ENCODE peak calls at places on chromosome 7, in six cellular contexts. D is epithelial cell of proximal tubule; S is WERI-Rb-1; I is Caco-2; Q is CD8-positive, alpha-beta T cell; V is testis. J is an unnamed sample.

GRCh38 chr7:26863504-26864308 is 684 bp downstream of the SKAP2 start:
- DNase-seq in Q (no peak), V (no peak), S (no peak), D (no peak), I (no peak), J (peak; percentile 9)

GRCh38 chr7:127485482-127485881 is 93.0 kb upstream of the ZNF800 start:
- DNase-seq in I (no peak), S (peak; percentile 37), V (no peak), Q (no peak), D (no peak), J (no peak)

GRCh38 chr7:74482629-74483401 is 29.1 kb downstream of the GTF2IRD1 start:
- DNase-seq in Q (no peak), D (peak; percentile 98), V (no peak), S (no peak), I (peak; percentile 56), J (no peak)

GRCh38 chr7:36128448-36129047 is 24.5 kb upstream of the EEPD1 start:
- DNase-seq in I (no peak), V (peak; percentile 60), S (no peak), D (peak; percentile 78), Q (no peak), J (peak; percentile 96)

GRCh38 chr7:47191876-47192291 is 390.0 kb downstream of the TNS3 start:
- DNase-seq in S (no peak), I (no peak), D (no peak), V (no peak), Q (no peak), J (no peak)

GRCh38 chr7:26865094-26865388 is 651 bp upstream of the SKAP2 start:
- DNase-seq in S (no peak), V (no peak), D (no peak), I (no peak), Q (no peak), J (no peak)

GRCh38 chr7:116706668-116707126 is 34.7 kb downstream of the MET start:
- DNase-seq in S (no peak), V (no peak), D (peak; percentile 64), I (no peak), Q (no peak), J (no peak)

GRCh38 chr7:17099083-17099973 is 199.1 kb upstream of the AHR start:
- DNase-seq in I (peak; percentile 42), D (peak; percentile 72), V (no peak), S (no peak), Q (no peak), J (peak; percentile 94)

GRCh38 chr7:111561909-111562732 is at the start of gene IMMP2L:
- DNase-seq in V (peak; percentile 91), S (peak; percentile 89), Q (peak; percentile 82), I (peak; percentile 84), D (peak; percentile 26), J (peak; percentile 92)

GRCh38 chr7:120979765-120980499 is 8.6 kb upstream of the CPED1 start:
- DNase-seq in D (no peak), Q (no peak), V (no peak), S (no peak), I (no peak), J (no peak)

GRCh38 chr7:157113607-157114006 is 25.1 kb upstream of the UBE3C start:
- DNase-seq in S (no peak), V (no peak), Q (no peak), I (no peak), D (no peak), J (no peak)

GRCh38 chr7:87564290-87564963 is 36.3 kb downstream of the ABCB1 start:
- DNase-seq in Q (no peak), V (peak; percentile 48), S (peak; percentile 31), D (no peak), I (peak; percentile 84), J (peak; percentile 38)

GRCh38 chr7:130024390-130024789 is 26.8 kb downstream of the ZC3HC1 start:
- DNase-seq in D (no peak), I (no peak), V (no peak), Q (no peak), S (no peak), J (no peak)

GRCh38 chr7:24702674-24703235 is 54.5 kb downstream of the GSDME start:
- DNase-seq in Q (no peak), D (no peak), V (no peak), S (no peak), I (no peak), J (no peak)

GRCh38 chr7:130721486-130722277 is 12.3 kb downstream of the KLF14 start:
- DNase-seq in I (peak; percentile 79), S (peak; percentile 81), Q (no peak), V (peak; percentile 90), D (no peak), J (peak; percentile 79)

GRCh38 chr7:13179775-13180448 is 492.5 kb downstream of the ARL4A start:
- DNase-seq in V (no peak), Q (no peak), I (no peak), S (no peak), D (no peak), J (no peak)

GRCh38 chr7:26440993-26441636 is 149.5 kb downstream of the SNX10 start:
- DNase-seq in V (no peak), Q (no peak), I (no peak), D (no peak), S (no peak), J (no peak)

GRCh38 chr7:122884186-122884585 is 2.1 kb downstream of the CADPS2 start:
- DNase-seq in I (no peak), V (no peak), Q (no peak), D (no peak), S (no peak), J (peak; percentile 10)

GRCh38 chr7:132130497-132130896 is 445.8 kb downstream of the PLXNA4 start:
- DNase-seq in V (no peak), I (no peak), Q (no peak), D (no peak), S (no peak), J (no peak)

GRCh38 chr7:100818825-100819224 is 8.5 kb downstream of the EPHB4 start:
- DNase-seq in D (no peak), Q (no peak), S (no peak), V (no peak), I (no peak), J (no peak)

GRCh38 chr7:100693312-100694195 is 496 bp downstream of the GIGYF1 start:
- DNase-seq in D (no peak), S (no peak), I (no peak), V (no peak), Q (no peak), J (no peak)

GRCh38 chr7:121530251-121531174 is 134.4 kb upstream of the FAM3C start:
- DNase-seq in V (no peak), I (no peak), Q (peak; percentile 53), S (no peak), D (peak; percentile 99), J (no peak)

GRCh38 chr7:49894543-49894942 is 121.1 kb downstream of the VWC2 start:
- DNase-seq in S (no peak), I (no peak), Q (no peak), D (no peak), V (no peak), J (no peak)

GRCh38 chr7:111312966-111313365 is 222.0 kb downstream of the LRRN3 start:
- DNase-seq in Q (no peak), D (no peak), V (no peak), S (no peak), I (peak; percentile 34), J (no peak)

GRCh38 chr7:147607151-147607800 is 983.3 kb upstream of the C7orf33 start:
- DNase-seq in Q (no peak), D (no peak), I (no peak), V (no peak), S (peak; percentile 16), J (no peak)

GRCh38 chr7:47394216-47394615 is 187.7 kb downstream of the TNS3 start:
- DNase-seq in S (no peak), I (peak; percentile 9), D (no peak), V (no peak), Q (no peak), J (no peak)

GRCh38 chr7:36758879-36759278 is 34.6 kb upstream of the AOAH start:
- DNase-seq in Q (no peak), S (no peak), D (no peak), V (no peak), I (no peak), J (no peak)

GRCh38 chr7:42843209-42843800 is 68.6 kb downstream of the C7orf25 start:
- DNase-seq in Q (no peak), I (peak; percentile 41), D (no peak), S (peak; percentile 57), V (peak; percentile 61), J (peak; percentile 51)

GRCh38 chr7:84364708-84365107 is 170.1 kb upstream of the SEMA3A start:
- DNase-seq in Q (no peak), I (no peak), D (peak; percentile 13), S (no peak), V (no peak), J (no peak)

GRCh38 chr7:149620961-149621360 is 123.4 kb upstream of the ZNF746 start:
- DNase-seq in Q (peak; percentile 61), S (no peak), V (no peak), I (no peak), D (no peak), J (no peak)

DNA sequence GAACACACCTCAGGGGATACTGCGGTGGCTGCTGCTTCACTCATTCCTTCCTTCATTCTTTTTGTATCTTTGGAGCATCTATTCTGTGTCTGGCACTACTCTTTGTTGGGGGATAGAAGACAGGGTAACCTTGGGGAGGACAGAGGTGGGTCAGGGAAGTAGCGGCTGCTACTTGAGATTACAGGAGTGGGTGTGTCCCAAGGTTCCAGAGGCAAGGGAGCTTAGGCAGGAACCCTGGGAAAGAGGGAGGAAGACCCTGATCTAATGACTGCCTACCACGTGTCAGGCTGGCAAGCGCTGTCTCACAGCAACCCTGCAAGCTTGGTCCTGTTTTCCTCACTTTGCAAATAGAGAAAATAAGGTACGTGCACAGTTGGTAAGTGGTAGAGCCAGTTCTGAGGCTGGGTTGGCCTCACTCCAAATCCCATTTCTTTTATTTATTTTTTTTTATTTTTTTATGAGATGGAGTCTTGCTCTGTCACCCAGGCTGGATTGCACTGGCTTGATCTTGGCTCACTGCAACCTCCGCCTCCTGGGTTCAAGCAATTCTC is 985.9 kb upstream of the ZNF722 start:
- DNase-seq in V (no peak), D (no peak), I (no peak), Q (no peak), S (no peak), J (no peak)
- TF ChIP-seq CTCF in V (no peak), D (no peak), I (no peak), Q (no peak), S (no peak), J (no peak)

GRCh38 chr7:105654994-105655900 is 74.0 kb upstream of the EFCAB10 start:
- DNase-seq in V (peak; percentile 72), I (peak; percentile 57), S (peak; percentile 81), Q (no peak), D (no peak), J (peak; percentile 76)
- H3K4me3 ChIP-seq in V (no peak overlapping the region), I (no peak overlapping the region), S (no peak overlapping the region), Q (no peak overlapping the region), D (no peak overlapping the region), J (no peak overlapping the region)

GRCh38 chr7:133854739-133855138 is 272.4 kb upstream of the LRGUK start:
- DNase-seq in I (no peak), Q (no peak), S (no peak), V (no peak), D (no peak), J (no peak)
- TF ChIP-seq CTCF in I (peak; percentile 31), Q (no peak), S (peak; percentile 33), V (no peak), D (peak; percentile 54), J (peak; percentile 30)

DNA sequence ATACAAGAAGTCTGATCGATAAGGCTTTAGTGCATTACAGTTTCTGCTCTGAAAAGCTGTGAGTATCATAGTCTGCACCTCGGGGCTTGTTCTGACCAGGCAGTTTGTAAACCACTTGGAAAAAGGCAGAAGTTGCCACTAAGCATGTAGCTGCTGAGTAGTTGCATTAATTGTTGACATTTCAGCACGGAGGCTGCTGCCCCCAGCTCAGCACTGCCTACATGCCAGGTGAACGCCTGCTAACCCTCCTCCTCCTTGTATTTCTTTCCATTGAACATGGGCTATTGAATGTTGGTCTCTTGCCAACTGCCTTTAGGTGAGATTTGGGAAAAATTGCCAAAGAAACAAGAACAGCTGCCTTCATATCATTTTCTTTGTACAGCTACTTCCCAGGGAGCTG is 164.2 kb downstream of the RAPGEF5 start:
- DNase-seq in Q (no peak), V (no peak), D (no peak), I (no peak), S (no peak), J (peak; percentile 36)
- H3K4me3 ChIP-seq in Q (no peak overlapping the region), V (no peak overlapping the region), D (no peak overlapping the region), I (no peak overlapping the region), S (peak overlapping the region; percentile 67), J (peak overlapping the region; percentile 38)

J was measured in body of pancreas.